ENCODE peak calls at places on chromosomes 5 and 9, in ten cellular contexts. G is K562, Q is stomach, Y is ovary, J is A549, B is HepG2, V is transverse colon, P is SK-N-SH, U is tibial nerve, X is upper lobe of left lung. E is an unnamed sample.

GRCh38 chr9:3527653-3527960 is 1.8 kb upstream of the RFX3 start:
- DNase-seq in B (peak), V (no peak), P (no peak), G (peak), Y (no peak), X (no peak), J (no peak), Q (no peak), U (no peak), E (no peak)

GRCh38 chr9:133716564-133717112 is 21.5 kb downstream of the SARDH start:
- DNase-seq in Y (peak), V (no peak), X (no peak), B (no peak), G (no peak), J (no peak), U (no peak), Q (no peak), P (no peak), E (peak)

GRCh38 chr5:14640765-14641164 is 23.8 kb upstream of the OTULIN start:
- DNase-seq in Q (no peak), J (no peak), X (no peak), P (no peak), G (no peak), U (no peak), B (no peak), V (no peak), Y (no peak), E (no peak)

GRCh38 chr5:179668404-179668803 is 12.4 kb downstream of the CBY3 start:
- DNase-seq in X (peak), Y (no peak), J (peak), G (peak), U (peak), B (peak), V (peak), Q (peak), P (peak), E (no peak)

GRCh38 chr9:128636024-128636390 is 20.6 kb downstream of the DYNC2I2 start:
- DNase-seq in P (peak), J (peak), U (no peak), Y (peak), V (peak), Q (peak), G (no peak), B (peak), X (peak), E (no peak)

GRCh38 chr9:2857564-2858198 is 13.8 kb upstream of the PUM3 start:
- DNase-seq in J (peak), X (peak), P (peak), G (peak), B (peak), V (peak), Y (peak), Q (peak), U (peak), E (peak)

GRCh38 chr5:167785106-167785505 is 506.3 kb upstream of the WWC1 start:
- DNase-seq in G (no peak), P (no peak), V (no peak), U (no peak), J (no peak), Q (no peak), X (no peak), Y (no peak), B (no peak), E (no peak)

GRCh38 chr5:173697931-173698579 is 81.6 kb upstream of the BOD1 start:
- DNase-seq in U (no peak), Y (no peak), B (no peak), G (no peak), Q (peak), P (no peak), J (no peak), X (no peak), V (peak), E (no peak)

GRCh38 chr5:76542887-76543690 is 80.1 kb downstream of the F2RL2 start:
- DNase-seq in Y (no peak), Q (peak), J (no peak), X (peak), U (peak), P (no peak), V (peak), B (no peak), G (peak), E (no peak)

GRCh38 chr5:157369507-157369906 is 90.5 kb upstream of the NIPAL4 start:
- DNase-seq in V (no peak), G (no peak), J (no peak), Q (no peak), P (no peak), X (no peak), B (no peak), U (no peak), Y (no peak), E (no peak)

GRCh38 chr9:133994359-133995011 is 2.4 kb upstream of the VAV2 start:
- DNase-seq in P (peak), J (peak), Q (peak), X (peak), U (peak), V (peak), B (peak), G (peak), Y (peak), E (peak)

GRCh38 chr5:73617510-73618279 is 8.3 kb upstream of the ARHGEF28 start:
- DNase-seq in G (no peak), V (no peak), Y (no peak), X (no peak), B (no peak), Q (peak), U (no peak), J (no peak), P (no peak), E (no peak)

GRCh38 chr9:37430841-37431597 is 8.5 kb downstream of the GRHPR start:
- DNase-seq in Y (no peak), P (no peak), B (peak), Q (no peak), X (peak), V (no peak), G (peak), U (no peak), J (no peak), E (peak)

GRCh38 chr5:26482076-26482816 is 556.1 kb downstream of the CDH9 start:
- DNase-seq in X (no peak), G (no peak), P (no peak), U (no peak), V (no peak), B (no peak), Q (no peak), J (no peak), Y (no peak), E (no peak)

GRCh38 chr5:30279237-30279636 is 914.2 kb upstream of the CDH6 start:
- DNase-seq in V (no peak), J (no peak), X (no peak), P (no peak), U (no peak), Y (no peak), Q (no peak), G (no peak), B (no peak), E (no peak)

DNA sequence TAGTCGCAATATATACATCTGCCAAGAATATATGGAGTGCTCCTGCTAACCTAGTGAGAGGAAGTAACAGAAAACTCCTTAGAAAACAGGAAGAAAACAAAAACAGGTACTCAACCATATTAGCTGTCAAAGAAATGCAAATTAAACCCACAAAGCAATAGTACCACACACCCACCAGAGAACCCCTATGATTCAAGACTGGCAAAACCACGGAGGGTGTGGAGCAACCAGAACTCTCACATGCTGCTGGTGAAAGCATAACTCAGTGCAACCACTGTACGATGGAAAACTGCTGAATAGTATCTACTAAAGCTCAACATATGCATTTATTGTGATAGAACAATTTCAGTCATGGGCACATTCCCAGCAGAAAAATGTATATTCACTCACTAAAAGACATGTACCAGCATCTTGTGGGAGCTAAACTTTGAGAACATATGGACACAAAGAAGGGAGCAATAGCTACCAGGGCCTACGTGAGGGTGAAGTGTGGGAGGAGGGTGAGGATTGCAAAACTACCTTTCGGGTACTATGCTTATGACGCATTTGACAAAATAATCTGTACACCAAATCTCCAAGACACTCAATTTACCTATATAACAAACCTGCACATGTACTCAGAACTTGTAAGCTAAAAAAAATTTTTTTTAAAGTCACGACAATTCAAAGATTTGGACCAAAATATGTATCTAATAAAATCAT is 34.0 kb downstream of the PTPN3 start:
- DNase-seq in V (no peak), P (no peak), G (no peak), Y (no peak), U (no peak), B (no peak), Q (no peak), X (no peak), J (no peak), E (no peak)
- TF ChIP-seq EP300 in V (no peak), P (no peak), G (no peak), Y (no peak), U (no peak), B (no peak), Q (no peak), X (no peak), J (no peak), E (no peak)

GRCh38 chr9:110936252-110936651 is 102.0 kb downstream of the LPAR1 start:
- DNase-seq in U (no peak), G (no peak), B (no peak), X (no peak), J (no peak), P (no peak), Q (no peak), Y (no peak), V (no peak), E (no peak)
- H3K4me3 ChIP-seq in U (no peak), G (no peak), B (no peak), X (no peak), J (no peak), P (no peak), Q (no peak), Y (no peak), V (no peak), E (no peak)

GRCh38 chr9:14212697-14213420 is 101.1 kb downstream of the NFIB start:
- DNase-seq in V (no peak), Q (no peak), X (no peak), J (no peak), Y (no peak), U (no peak), B (no peak), G (no peak), P (no peak), E (no peak)

GRCh38 chr9:14211564-14211963 is 102.4 kb downstream of the NFIB start:
- DNase-seq in Q (no peak), J (no peak), P (peak), V (no peak), Y (no peak), G (no peak), U (no peak), X (no peak), B (no peak), E (no peak)

GRCh38 chr9:14210428-14210827 is 103.5 kb downstream of the NFIB start:
- DNase-seq in Y (no peak), X (no peak), G (no peak), V (no peak), J (no peak), Q (no peak), B (no peak), P (no peak), U (no peak), E (no peak)

GRCh38 chr9:14213504-14213903 is 100.4 kb downstream of the NFIB start:
- DNase-seq in G (no peak), V (no peak), J (peak), Q (no peak), Y (no peak), P (no peak), U (no peak), B (peak), X (no peak), E (no peak)

GRCh38 chr9:14212116-14212515 is 101.8 kb downstream of the NFIB start:
- DNase-seq in X (no peak), B (no peak), V (no peak), J (no peak), G (no peak), Q (no peak), P (no peak), Y (no peak), U (no peak), E (no peak)
- TF ChIP-seq EP300 in X (peak), B (no peak), V (no peak), J (no peak), G (no peak), Q (no peak), P (no peak), Y (no peak), U (no peak), E (no peak)

GRCh38 chr5:42840279-42840678 is 28.6 kb upstream of the SELENOP start:
- DNase-seq in X (peak), Y (peak), G (no peak), V (peak), U (peak), P (no peak), J (no peak), B (peak), Q (peak), E (peak)
- H3K4me3 ChIP-seq in X (no peak), Y (no peak), G (no peak), V (no peak), U (no peak), P (no peak), J (no peak), B (no peak), Q (no peak), E (no peak)

DNA sequence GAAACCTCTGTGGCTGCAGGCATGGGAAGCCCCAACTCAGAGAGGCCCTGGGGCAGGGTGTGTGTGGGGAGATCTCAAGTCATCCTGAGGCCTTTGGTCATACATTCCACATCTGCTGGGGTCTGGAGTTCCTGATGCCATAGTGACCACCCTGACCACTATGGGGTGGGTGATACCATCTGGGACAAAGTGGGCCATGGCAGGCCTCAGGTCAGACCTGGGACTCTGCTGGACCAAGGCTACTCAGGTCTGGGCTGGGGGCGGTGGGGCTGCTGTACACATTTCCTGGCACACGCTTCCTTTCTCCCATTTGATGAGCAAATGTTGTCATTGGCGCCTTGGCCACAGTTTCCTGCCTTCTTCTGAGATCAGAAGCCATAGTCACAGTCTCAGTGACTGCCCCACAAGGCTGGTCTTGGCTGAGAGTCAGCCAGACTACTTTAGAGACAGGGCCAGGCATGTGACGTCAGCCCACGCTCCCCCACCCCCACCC is 15.1 kb upstream of the ACSL6 start:
- DNase-seq in P (no peak), J (no peak), G (no peak), B (no peak), U (no peak), X (no peak), V (no peak), Y (no peak), Q (peak), E (no peak)
- TF ChIP-seq EP300 in P (no peak), J (no peak), G (no peak), B (no peak), U (no peak), X (no peak), V (no peak), Y (no peak), Q (no peak), E (no peak)

DNA sequence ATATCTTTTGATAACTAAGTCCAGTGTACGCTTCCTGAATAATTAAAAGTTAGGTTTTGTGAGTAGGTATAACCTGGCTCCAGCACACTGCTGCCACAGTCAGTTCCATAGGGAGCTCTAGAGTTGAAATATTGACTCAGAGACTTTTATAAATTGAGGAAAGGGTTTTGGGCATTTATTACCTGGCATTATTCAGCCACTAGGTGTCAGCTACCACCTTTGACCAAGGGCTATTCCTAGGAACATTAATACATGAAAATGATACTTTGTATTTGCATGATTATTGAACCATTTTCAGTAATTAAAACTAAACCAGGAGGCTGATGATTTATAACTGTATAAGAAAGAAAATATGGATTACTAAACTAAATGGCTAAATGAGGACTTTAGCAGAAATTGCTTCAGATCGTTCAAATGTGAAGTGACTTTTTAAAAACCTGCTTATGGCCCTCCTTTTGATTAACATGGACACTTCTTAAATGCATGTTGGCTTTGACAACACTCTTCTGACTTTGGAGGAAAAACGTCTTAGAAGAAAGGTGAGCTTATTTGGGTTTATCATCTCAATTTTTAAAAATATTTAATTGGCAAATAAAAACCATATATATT is 83.0 kb downstream of the SMC2 start:
- DNase-seq in G (no peak), Q (no peak), U (no peak), Y (no peak), P (no peak), B (peak), V (no peak), J (peak), X (no peak), E (no peak)
- H3K4me3 ChIP-seq in G (no peak), Q (no peak), U (no peak), Y (no peak), P (no peak), B (no peak), V (no peak), J (no peak), X (no peak), E (no peak)

DNA sequence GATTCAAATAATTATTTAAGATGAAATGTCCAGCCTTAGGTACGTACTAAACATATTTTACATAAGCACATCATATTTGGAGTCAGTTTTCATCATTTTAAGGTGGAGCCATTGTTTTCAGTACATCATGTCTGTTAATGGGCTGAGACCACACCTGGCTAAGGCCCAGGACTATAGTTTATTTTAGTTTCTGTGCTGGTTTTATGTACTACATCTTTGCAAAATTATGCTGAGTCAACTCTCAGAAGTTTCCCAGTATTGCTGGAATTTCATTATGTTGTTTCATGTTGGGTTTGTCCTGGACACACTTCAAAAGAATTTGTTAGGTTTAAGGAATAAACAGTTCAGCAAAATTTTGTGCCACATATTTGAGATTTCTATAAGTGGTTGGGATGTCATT is 171.2 kb downstream of the CCDC171 start:
- DNase-seq in B (no peak), X (no peak), Q (no peak), G (no peak), P (no peak), V (no peak), J (no peak), U (no peak), Y (no peak), E (no peak)
- TF ChIP-seq EP300 in B (no peak), X (no peak), Q (no peak), G (no peak), P (no peak), V (no peak), J (no peak), U (no peak), Y (no peak), E (no peak)